ENCODE peak calls at places on chromosomes 5 and 9, in eight cellular contexts. D is iPS-NIHi11, H is GM20000, S is A172, E is cardiac septum, T is NCI-H187 treated with DMSO at 0.1 percent for 48 hours, I is AG09319, Q is iPS DF 6.9. V is an unnamed sample.
A peak's percentile ranks its signal among the peaks of the same experiment; 100 is the strongest.

GRCh38 chr5:90932052-90932699 is 373.6 kb downstream of the ADGRV1 start:
- DNase-seq in D (peak; percentile 51), H (peak; percentile 71), S (peak; percentile 68), E (no peak), T (no peak), I (peak; percentile 27), Q (peak; percentile 55), V (no peak)

GRCh38 chr5:141850786-141851185 is 27.4 kb downstream of the PCDH1 start:
- DNase-seq in D (peak; percentile 40), H (no peak), S (no peak), E (no peak), T (no peak), I (no peak), Q (no peak), V (no peak)

GRCh38 chr5:134874831-134875655 is 872 bp downstream of the TXNDC15 start:
- DNase-seq in D (peak; percentile 19), H (peak; percentile 59), S (peak; percentile 72), E (peak; percentile 83), T (no peak), I (peak; percentile 57), Q (no peak), V (peak; percentile 56)

GRCh38 chr5:56910123-56910951 is 941 bp downstream of the SETD9 start:
- DNase-seq in D (no peak), H (peak; percentile 23), S (peak; percentile 64), E (peak; percentile 76), T (no peak), I (no peak), Q (no peak), V (no peak)

GRCh38 chr5:180082633-180083420 is 11.3 kb upstream of the RNF130 start:
- DNase-seq in D (peak; percentile 74), H (no peak), S (no peak), E (no peak), T (no peak), I (no peak), Q (peak; percentile 89), V (no peak)

GRCh38 chr5:56025303-56025885 is 30.6 kb upstream of the IL6ST start:
- DNase-seq in D (no peak), H (no peak), S (no peak), E (no peak), T (no peak), I (no peak), Q (no peak), V (no peak)

GRCh38 chr5:74864823-74865222 is 1.4 kb downstream of the FAM169A start:
- DNase-seq in D (no peak), H (no peak), S (no peak), E (no peak), T (no peak), I (no peak), Q (no peak), V (no peak)

GRCh38 chr5:72268753-72269410 is 51.2 kb downstream of the MRPS27 start:
- DNase-seq in D (peak; percentile 61), H (peak; percentile 31), S (peak; percentile 47), E (no peak), T (no peak), I (no peak), Q (peak; percentile 33), V (peak; percentile 30)

GRCh38 chr9:85858351-85858750 is 82.6 kb upstream of the NAA35 start:
- DNase-seq in D (no peak), H (no peak), S (no peak), E (no peak), T (no peak), I (no peak), Q (no peak), V (no peak)